ENCODE peak calls at places on chromosomes 11 and 22, in five cellular contexts. L is neuronal stem cell, A is IMR-90, W is H9, T is mesendoderm. Q is an unnamed sample.

GRCh38 chr22:29630987-29631386 is 27.6 kb downstream of the NF2 start:
- DNase-seq in L (no peak), T (no peak), W (no peak), A (no peak), Q (no peak)

GRCh38 chr11:12506502-12506921 is 129.1 kb downstream of the PARVA start:
- DNase-seq in A (peak; percentile 59), T (no peak), L (no peak), W (no peak), Q (no peak)

GRCh38 chr11:62806611-62807121 is 1.4 kb upstream of the NXF1 start:
- DNase-seq in A (peak; percentile 48), L (no peak), T (peak; percentile 67), W (no peak), Q (no peak)

GRCh38 chr22:44402196-44403111 is 89.7 kb upstream of the SHISAL1 start:
- DNase-seq in W (peak; percentile 21), A (no peak), T (no peak), L (no peak), Q (no peak)

GRCh38 chr22:40534379-40535188 is 101.9 kb downstream of the MRTFA start:
- DNase-seq in W (peak; percentile 51), T (peak; percentile 76), A (peak; percentile 71), L (no peak), Q (no peak)

GRCh38 chr11:61186504-61186903 is 16.8 kb upstream of the PGA3 start:
- DNase-seq in L (no peak), W (no peak), A (no peak), T (no peak), Q (no peak)

GRCh38 chr11:72724851-72725730 is 27.1 kb downstream of the ARAP1 start:
- DNase-seq in T (peak; percentile 90), A (peak; percentile 84), L (peak; percentile 79), W (peak; percentile 76), Q (no peak)

GRCh38 chr11:15309296-15309695 is 194.6 kb downstream of the INSC start:
- DNase-seq in A (no peak), L (no peak), T (no peak), W (no peak), Q (no peak)

GRCh38 chr11:104254347-104254746 is 90.4 kb upstream of the PDGFD start:
- DNase-seq in T (peak; percentile 86), A (no peak), L (peak; percentile 71), W (peak; percentile 85), Q (peak; percentile 87)

GRCh38 chr11:125282596-125282914 is 118.0 kb downstream of the PKNOX2 start:
- DNase-seq in L (no peak), W (no peak), A (no peak), T (no peak), Q (no peak)

GRCh38 chr11:59182457-59183151 is 10.7 kb downstream of the DTX4 start:
- DNase-seq in W (peak; percentile 81), A (no peak), T (peak; percentile 88), L (no peak), Q (peak; percentile 79)

GRCh38 chr22:48091060-48091650 is 1328.7 kb downstream of the TBC1D22A start:
- DNase-seq in L (no peak), T (no peak), A (no peak), W (no peak), Q (no peak)

GRCh38 chr11:68816251-68816776 is 25.4 kb downstream of the CPT1A start:
- DNase-seq in A (no peak), W (no peak), T (no peak), L (no peak), Q (no peak)

GRCh38 chr11:104705475-104706195 is 192.6 kb downstream of the CASP12 start:
- DNase-seq in W (no peak), A (peak; percentile 18), T (no peak), L (no peak), Q (no peak)

GRCh38 chr11:64856382-64857227 is 12.2 kb upstream of the CDC42BPG start:
- DNase-seq in L (no peak), T (peak; percentile 52), W (no peak), A (peak; percentile 85), Q (no peak)

GRCh38 chr11:121318848-121319834 is 26.6 kb downstream of the SC5D start:
- DNase-seq in L (peak; percentile 32), T (peak; percentile 51), W (no peak), A (peak; percentile 56), Q (no peak)

GRCh38 chr11:122742350-122742749 is 86.8 kb downstream of the UBASH3B start:
- DNase-seq in A (no peak), T (no peak), L (no peak), W (no peak), Q (no peak)

GRCh38 chr11:93099811-93100210 is 98.0 kb downstream of the SLC36A4 start:
- DNase-seq in T (peak; percentile 65), W (no peak), L (no peak), A (peak; percentile 77), Q (no peak)

GRCh38 chr22:44928064-44928463 is 81.7 kb downstream of the PHF21B start:
- DNase-seq in A (no peak), T (no peak), W (no peak), L (no peak), Q (no peak)

GRCh38 chr11:77320351-77320750 is 18.9 kb upstream of the GDPD4 start:
- DNase-seq in A (peak; percentile 21), W (no peak), L (no peak), T (no peak), Q (no peak)

GRCh38 chr11:65651339-65651588 is 11.5 kb downstream of the RELA start:
- DNase-seq in A (no peak), L (no peak), T (no peak), W (no peak), Q (no peak)

GRCh38 chr11:3158131-3158591 is 6.9 kb downstream of the OSBPL5 start:
- DNase-seq in W (no peak), L (no peak), T (no peak), A (no peak), Q (no peak)

GRCh38 chr11:134999490-135000066 is 587.5 kb upstream of the B3GAT1 start:
- DNase-seq in T (peak; percentile 28), A (no peak), L (no peak), W (no peak), Q (no peak)

GRCh38 chr11:76579047-76579751 is 91.3 kb downstream of the LRRC32 start:
- DNase-seq in W (peak; percentile 52), A (no peak), T (peak; percentile 61), L (no peak), Q (no peak)

GRCh38 chr11:26830218-26830617 is 108.4 kb upstream of the SLC5A12 start:
- DNase-seq in L (no peak), W (no peak), T (no peak), A (no peak), Q (no peak)

GRCh38 chr22:44698531-44699421 is 3.2 kb upstream of the PRR5 start:
- DNase-seq in L (peak; percentile 52), A (peak; percentile 94), W (peak; percentile 75), T (peak; percentile 91), Q (no peak)

GRCh38 chr11:80241766-80242165 is 800.9 kb upstream of the TENM4 start:
- DNase-seq in L (no peak), T (no peak), A (peak; percentile 4), W (no peak), Q (no peak)

GRCh38 chr11:95453616-95454118 is 222.7 kb upstream of the SESN3 start:
- DNase-seq in L (no peak), W (no peak), T (no peak), A (no peak), Q (no peak)

GRCh38 chr11:125300791-125301218 is 136.3 kb downstream of the PKNOX2 start:
- DNase-seq in W (no peak), T (peak; percentile 95), L (no peak), A (peak; percentile 79), Q (no peak)

GRCh38 chr22:24129980-24130379 is 51.3 kb upstream of the SUSD2 start:
- DNase-seq in L (no peak), A (no peak), T (no peak), W (no peak), Q (no peak)

GRCh38 chr11:132718711-132719641 is 813.3 kb downstream of the OPCML start:
- DNase-seq in T (peak; percentile 55), A (peak; percentile 8), L (no peak), W (no peak), Q (no peak)

GRCh38 chr11:117443269-117444186 is 115.9 kb downstream of the CEP164 start:
- DNase-seq in A (peak; percentile 30), L (peak; percentile 59), T (peak; percentile 82), W (peak; percentile 86), Q (peak; percentile 77)

GRCh38 chr11:559020-559620 is 1.4 kb downstream of the LMNTD2 start:
- DNase-seq in W (no peak), A (no peak), T (no peak), L (no peak), Q (no peak)

GRCh38 chr11:562046-562645 is 1.4 kb downstream of the RASSF7 start:
- DNase-seq in T (no peak), W (no peak), A (no peak), L (no peak), Q (no peak)

GRCh38 chr11:561148-562003 is 606 bp downstream of the RASSF7 start:
- DNase-seq in W (no peak), A (no peak), T (peak; percentile 37), L (no peak), Q (peak; percentile 64)

GRCh38 chr11:559712-560304 is 730 bp downstream of the LMNTD2 start:
- DNase-seq in A (no peak), T (peak; percentile 63), L (no peak), W (peak; percentile 75), Q (peak; percentile 60)

GRCh38 chr11:560305-561147 is at the start of the genes LMNTD2 and RASSF7:
- DNase-seq in W (peak; percentile 93), A (peak; percentile 70), T (peak; percentile 93), L (peak; percentile 91), Q (peak; percentile 98)
- H2BK5ac ChIP-seq in W (no peak within 1 kb of the TSS), A (peak within 1 kb of the TSS; percentile 31), T (no peak within 1 kb of the TSS), L (peak within 1 kb of the TSS; percentile 93), Q (peak within 1 kb of the TSS; percentile 66)

GRCh38 chr22:19434829-19435580 is 2.7 kb downstream of the MRPL40 start:
- DNase-seq in A (no peak), L (no peak), T (no peak), W (no peak), Q (no peak)

GRCh38 chr22:19432092-19432844 is at the start of gene MRPL40:
- DNase-seq in T (peak; percentile 90), A (peak; percentile 93), W (peak; percentile 83), L (peak; percentile 81), Q (peak; percentile 91)

GRCh38 chr22:19429950-19430889 is 1.3 kb downstream of the HIRA start:
- DNase-seq in A (peak; percentile 78), L (no peak), W (no peak), T (peak; percentile 50), Q (no peak)

GRCh38 chr22:19430890-19431541 is 517 bp downstream of the HIRA start:
- DNase-seq in A (peak; percentile 19), L (peak; percentile 39), T (peak; percentile 82), W (peak; percentile 51), Q (peak; percentile 67)

GRCh38 chr22:19431641-19432091 is at the start of gene HIRA:
- DNase-seq in A (peak; percentile 66), T (peak; percentile 86), W (peak; percentile 72), L (peak; percentile 86), Q (peak; percentile 96)
- H2BK5ac ChIP-seq in A (peak within 1 kb of the TSS; percentile 96), T (peak within 1 kb of the TSS; percentile 85), W (no peak within 1 kb of the TSS), L (peak within 1 kb of the TSS; percentile 93), Q (peak within 1 kb of the TSS; percentile 36)

GRCh38 chr11:120057028-120057330 is 80.9 kb downstream of the TRIM29 start:
- DNase-seq in T (peak; percentile 52), L (no peak), A (no peak), W (no peak), Q (peak; percentile 44)
- H2BK5ac ChIP-seq in T (no peak overlapping the region), L (peak overlapping the region; percentile 33), A (no peak overlapping the region), W (no peak overlapping the region), Q (peak overlapping the region; percentile 80)

GRCh38 chr22:46376908-46377565 is 41.5 kb downstream of the TRMU start:
- DNase-seq in T (no peak), L (no peak), W (no peak), A (no peak), Q (no peak)
- H2BK5ac ChIP-seq in T (no peak overlapping the region), L (no peak overlapping the region), W (no peak overlapping the region), A (no peak overlapping the region), Q (peak overlapping the region; percentile 73)